ENCODE peak calls at places on chromosomes 1 and 21, in six cellular contexts. V is IMR-90, F is thyroid gland, U is NT2/D1, L is GM23338, G is GM12878. I is an unnamed sample.

GRCh38 chr1:53110370-53111072 is 31.9 kb downstream of the SLC1A7 start:
- DNase-seq in V (peak; percentile 66), F (no peak), U (no peak), L (no peak), G (no peak), I (no peak)

GRCh38 chr1:230263573-230264195 is 162.4 kb downstream of the PGBD5 start:
- DNase-seq in V (no peak), F (no peak), U (no peak), L (no peak), G (no peak), I (no peak)

GRCh38 chr21:44718571-44718970 is 7.2 kb upstream of the TSPEAR start:
- DNase-seq in V (no peak), F (no peak), U (no peak), L (peak; percentile 73), G (no peak), I (no peak)

GRCh38 chr1:24047101-24047459 is 64.9 kb downstream of the MYOM3 start:
- DNase-seq in V (peak; percentile 55), F (no peak), U (no peak), L (no peak), G (no peak), I (no peak)

GRCh38 chr1:161209790-161210409 is 5.2 kb upstream of the FCER1G start:
- DNase-seq in V (peak; percentile 67), F (peak; percentile 84), U (peak; percentile 87), L (peak; percentile 98), G (no peak), I (peak; percentile 90)

GRCh38 chr1:40478276-40478675 is 1.2 kb downstream of the ZFP69 start:
- DNase-seq in V (no peak), F (no peak), U (no peak), L (no peak), G (no peak), I (no peak)

GRCh38 chr1:15326691-15327530 is 79.9 kb downstream of the FHAD1 start:
- DNase-seq in V (no peak), F (peak; percentile 51), U (no peak), L (no peak), G (no peak), I (no peak)

GRCh38 chr1:203306089-203306969 is 1.0 kb downstream of the BTG2 start:
- DNase-seq in V (peak; percentile 75), F (peak; percentile 97), U (no peak), L (no peak), G (no peak), I (peak; percentile 77)

GRCh38 chr1:151661728-151662127 is 49.9 kb downstream of the SNX27 start:
- DNase-seq in V (no peak), F (no peak), U (no peak), L (no peak), G (no peak), I (no peak)

GRCh38 chr1:197902131-197902453 is 338 bp upstream of the C1orf53 start:
- DNase-seq in V (no peak), F (no peak), U (no peak), L (peak; percentile 15), G (no peak), I (no peak)

GRCh38 chr1:166166701-166167394 is at the start of gene FAM78B:
- DNase-seq in V (peak; percentile 7), F (peak; percentile 77), U (peak; percentile 67), L (peak; percentile 78), G (peak; percentile 36), I (peak; percentile 80)

GRCh38 chr1:36918604-36919003 is 115.7 kb downstream of the GRIK3 start:
- DNase-seq in V (no peak), F (no peak), U (no peak), L (no peak), G (no peak), I (no peak)

GRCh38 chr1:10867914-10868598 is 71.6 kb upstream of the CASZ1 start:
- DNase-seq in V (no peak), F (no peak), U (no peak), L (no peak), G (no peak), I (peak; percentile 88)

GRCh38 chr21:41426656-41427311 is 745 bp downstream of the MX1 start:
- DNase-seq in V (no peak), F (peak; percentile 9), U (no peak), L (peak; percentile 51), G (no peak), I (no peak)

GRCh38 chr1:25338188-25338981 is at the start of gene TMEM50A:
- DNase-seq in V (peak; percentile 79), F (peak; percentile 93), U (peak; percentile 86), L (peak; percentile 90), G (peak; percentile 54), I (peak; percentile 83)

GRCh38 chr1:229645296-229646050 is 19.4 kb downstream of the URB2 start:
- DNase-seq in V (no peak), F (no peak), U (no peak), L (no peak), G (no peak), I (no peak)

GRCh38 chr1:22055463-22055862 is 3.0 kb downstream of the CDC42 start:
- DNase-seq in V (no peak), F (no peak), U (no peak), L (peak; percentile 37), G (no peak), I (no peak)

GRCh38 chr1:6273380-6273891 is 12.5 kb upstream of the GPR153 start:
- DNase-seq in V (peak; percentile 74), F (no peak), U (peak; percentile 38), L (peak; percentile 40), G (no peak), I (no peak)

GRCh38 chr1:224380003-224380402 is 23.3 kb downstream of the CNIH4 start:
- DNase-seq in V (no peak), F (no peak), U (no peak), L (no peak), G (peak; percentile 75), I (no peak)

GRCh38 chr1:24714859-24715520 is 30.3 kb upstream of the CLIC4 start:
- DNase-seq in V (peak; percentile 47), F (no peak), U (no peak), L (no peak), G (no peak), I (no peak)

GRCh38 chr1:56577859-56578663 is 1.3 kb downstream of the PLPP3 start:
- DNase-seq in V (peak; percentile 61), F (peak; percentile 40), U (no peak), L (peak; percentile 65), G (no peak), I (peak; percentile 13)

GRCh38 chr1:177912991-177913390 is 56.9 kb downstream of the SEC16B start:
- DNase-seq in V (no peak), F (peak; percentile 16), U (no peak), L (peak; percentile 17), G (no peak), I (no peak)

GRCh38 chr1:12549460-12550349 is 68.3 kb downstream of the DHRS3 start:
- DNase-seq in V (peak; percentile 98), F (peak; percentile 98), U (no peak), L (no peak), G (no peak), I (no peak)

GRCh38 chr1:155075535-155075934 is 3.1 kb upstream of the EFNA3 start:
- DNase-seq in V (no peak), F (no peak), U (no peak), L (no peak), G (no peak), I (no peak)

GRCh38 chr1:115593365-115594259 is 48.2 kb upstream of the VANGL1 start:
- DNase-seq in V (no peak), F (no peak), U (no peak), L (no peak), G (no peak), I (no peak)

GRCh38 chr1:59427155-59427554 is 130.3 kb downstream of the FGGY start:
- DNase-seq in V (peak; percentile 83), F (no peak), U (no peak), L (no peak), G (no peak), I (no peak)

GRCh38 chr1:203519053-203519770 is 25.3 kb downstream of the OPTC start:
- DNase-seq in V (no peak), F (no peak), U (peak; percentile 98), L (peak; percentile 90), G (no peak), I (no peak)

GRCh38 chr1:219020386-219020785 is 153.3 kb upstream of the LYPLAL1 start:
- DNase-seq in V (no peak), F (no peak), U (no peak), L (no peak), G (no peak), I (no peak)

GRCh38 chr1:205199931-205200299 is 11.6 kb downstream of the DSTYK start:
- DNase-seq in V (no peak), F (no peak), U (no peak), L (no peak), G (no peak), I (no peak)

GRCh38 chr1:187839873-187840272 is 1011.1 kb downstream of the PLA2G4A start:
- DNase-seq in V (no peak), F (no peak), U (no peak), L (no peak), G (no peak), I (no peak)

DNA sequence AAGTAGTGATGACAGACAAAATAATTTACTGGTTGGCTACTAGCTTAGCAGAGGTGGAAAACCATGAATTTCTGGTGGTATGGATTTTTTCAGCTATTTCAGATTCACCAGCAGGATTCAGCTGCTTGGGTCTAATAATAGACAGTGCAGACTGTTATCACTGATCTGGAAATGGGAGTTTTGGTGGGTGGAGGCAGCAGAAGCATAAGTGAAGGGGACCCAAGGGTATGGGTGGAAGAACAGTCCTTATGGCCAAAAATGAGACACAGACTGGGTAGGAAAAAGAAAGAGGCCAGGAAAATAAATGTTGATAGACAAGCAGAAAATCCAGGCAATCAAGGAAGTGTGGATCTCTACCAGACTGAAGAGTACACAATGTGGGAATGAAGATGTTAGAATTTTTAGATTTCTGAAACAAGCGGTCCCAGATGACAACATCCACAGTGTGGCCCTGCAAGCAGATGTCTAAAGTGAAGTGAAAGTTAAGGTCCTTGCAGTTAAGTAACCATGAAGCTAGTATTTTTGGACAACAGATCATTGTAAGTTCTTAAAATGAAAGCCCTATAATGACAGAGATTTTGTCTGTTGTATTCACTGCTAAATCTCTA is 24.7 kb downstream of the LYST start:
- DNase-seq in V (no peak), F (no peak), U (no peak), L (no peak), G (no peak), I (no peak)
- H3K4me1 ChIP-seq in V (no peaks in the 10 kb centered on the region), F (no peaks in the 10 kb centered on the region), U (no peaks in the 10 kb centered on the region), L (no peaks in the 10 kb centered on the region), G (peaks cover 7% of the 10 kb centered on the region), I (peaks cover 15% of the 10 kb centered on the region)

GRCh38 chr1:109112056-109112651 is 1.8 kb upstream of the ELAPOR1 start:
- DNase-seq in V (peak; percentile 41), F (no peak), U (no peak), L (no peak), G (no peak), I (no peak)
- H3K4me3 ChIP-seq in V (no peak overlapping the region), F (no peak overlapping the region), U (no peak overlapping the region), L (peak overlapping the region; percentile 83), G (peak overlapping the region; percentile 45), I (peak overlapping the region; percentile 22)

DNA sequence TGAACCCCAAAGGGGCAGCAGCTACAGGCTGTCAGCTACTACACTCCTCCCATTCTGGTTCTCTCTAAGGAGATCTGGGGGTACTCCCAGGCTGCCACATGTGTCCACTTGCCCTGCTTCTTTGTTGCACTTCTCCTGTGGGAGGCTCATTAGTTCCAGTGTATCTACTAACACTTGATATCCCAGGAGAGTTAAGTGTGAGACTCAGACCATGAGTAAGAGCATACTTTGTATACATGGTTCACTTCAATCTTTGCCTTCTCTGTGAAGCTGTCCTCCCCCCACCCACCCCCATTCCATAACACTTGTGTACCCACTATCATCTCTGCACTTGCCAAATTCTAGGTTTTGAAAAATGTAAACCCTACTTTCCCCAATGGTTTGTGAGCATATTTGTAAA is 34.9 kb upstream of the GADD45A start:
- DNase-seq in V (peak; percentile 61), F (no peak), U (no peak), L (no peak), G (no peak), I (no peak)
- H3K4me1 ChIP-seq in V (peaks cover 20% of the 10 kb centered on the region), F (peaks cover 9% of the 10 kb centered on the region), U (peaks cover 5% of the 10 kb centered on the region), L (peaks cover 10% of the 10 kb centered on the region), G (no peaks in the 10 kb centered on the region), I (peaks cover 7% of the 10 kb centered on the region)

GRCh38 chr1:50978852-50979781 is 9.1 kb downstream of the CDKN2C start:
- DNase-seq in V (no peak), F (no peak), U (no peak), L (no peak), G (no peak), I (peak; percentile 16)
- H3K4me3 ChIP-seq in V (peak overlapping the region; percentile 95), F (peak overlapping the region; percentile 44), U (peak overlapping the region; percentile 52), L (peak overlapping the region; percentile 65), G (peak overlapping the region; percentile 97), I (peak overlapping the region; percentile 78)